ENCODE peak calls at places on chromosomes 7 and 10, in ten cellular contexts. G, Q, Y, Z, K, X, B, J, T and P are unnamed samples.

GRCh38 chr7:64849250-64849923 is 53.7 kb upstream of the ZNF273 start:
- DNase-seq in G (no peak), Q (no peak), Y (no peak), Z (peak; percentile 93), K (no peak), X (no peak), B (no peak), J (no peak), T (no peak), P (no peak)

GRCh38 chr7:132557489-132558044 is 18.7 kb downstream of the PLXNA4 start:
- DNase-seq in G (peak; percentile 17), Q (no peak), Y (no peak), Z (peak; percentile 54), K (no peak), X (no peak), B (no peak), J (peak; percentile 41), T (no peak), P (peak; percentile 39)

GRCh38 chr7:47231081-47231480 is 350.8 kb downstream of the TNS3 start:
- DNase-seq in G (no peak), Q (no peak), Y (no peak), Z (no peak), K (no peak), X (no peak), B (no peak), J (no peak), T (no peak), P (no peak)

GRCh38 chr10:404341-404740 is 269.1 kb downstream of the ZMYND11 start:
- DNase-seq in G (no peak), Q (no peak), Y (no peak), Z (no peak), K (no peak), X (no peak), B (no peak), J (peak; percentile 87), T (no peak), P (peak; percentile 29)

GRCh38 chr7:2066251-2066919 is 166.4 kb downstream of the MAD1L1 start:
- DNase-seq in G (no peak), Q (no peak), Y (no peak), Z (no peak), K (no peak), X (no peak), B (peak; percentile 1), J (no peak), T (no peak), P (no peak)

GRCh38 chr10:30185916-30186315 is 126.5 kb upstream of the JCAD start:
- DNase-seq in G (no peak), Q (no peak), Y (no peak), Z (no peak), K (no peak), X (no peak), B (no peak), J (peak; percentile 91), T (no peak), P (peak; percentile 91)

GRCh38 chr7:128833148-128833938 is 3.1 kb downstream of the FLNC start:
- DNase-seq in G (peak; percentile 64), Q (no peak), Y (no peak), Z (peak; percentile 90), K (no peak), X (peak; percentile 57), B (no peak), J (peak; percentile 91), T (no peak), P (peak; percentile 95)

GRCh38 chr10:96415150-96415895 is 56.5 kb upstream of the OPALIN start:
- DNase-seq in G (no peak), Q (no peak), Y (no peak), Z (no peak), K (no peak), X (no peak), B (no peak), J (no peak), T (no peak), P (no peak)

DNA sequence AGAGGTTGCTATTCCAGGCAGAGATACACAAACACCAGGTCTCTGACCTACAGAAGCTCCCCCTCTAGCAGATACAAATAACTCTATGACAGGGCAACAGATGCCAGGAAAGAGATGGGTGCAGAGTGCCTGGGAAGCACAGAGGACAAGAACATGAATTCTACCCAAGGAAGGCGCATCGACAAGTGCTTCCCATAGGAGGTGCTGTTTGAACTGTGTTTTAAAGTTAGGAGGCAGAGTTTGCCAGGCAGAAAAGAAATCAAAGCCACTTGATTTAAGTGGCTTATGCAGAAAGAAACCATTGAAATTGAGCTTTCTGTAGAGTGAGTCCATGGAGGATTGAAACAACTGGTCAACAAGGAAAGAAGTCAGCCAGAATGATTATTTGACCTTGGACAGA is 35.3 kb upstream of the EGR2 start:
- DNase-seq in G (peak; percentile 14), Q (no peak), Y (no peak), Z (peak; percentile 62), K (no peak), X (no peak), B (no peak), J (peak; percentile 32), T (no peak), P (no peak)
- TF ChIP-seq CTCF in G (no peak), Q (no peak), Y (peak; percentile 26), Z (peak; percentile 56), K (no peak), X (no peak), B (no peak), J (peak; percentile 30), T (no peak), P (peak; percentile 28)

DNA sequence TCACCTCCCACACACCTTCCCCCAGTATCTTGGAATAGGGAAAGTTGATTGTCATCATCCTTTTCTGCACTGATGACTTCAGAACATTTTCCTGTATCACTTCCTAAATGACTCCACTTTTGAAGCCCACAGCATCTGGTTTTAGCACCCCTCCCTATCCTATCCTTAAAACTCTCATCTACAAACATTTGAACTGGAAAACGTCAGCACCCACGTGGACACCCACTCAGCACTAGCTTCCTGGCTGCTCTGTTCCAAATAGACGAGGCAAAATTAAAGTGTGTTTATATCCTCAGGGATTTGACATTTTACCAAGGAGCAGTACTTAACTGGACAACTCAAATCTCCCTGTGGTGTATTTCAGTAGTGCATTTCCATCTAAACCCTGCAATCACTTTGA is 73.9 kb downstream of the REEP3 start:
- DNase-seq in G (no peak), Q (no peak), Y (no peak), Z (no peak), K (no peak), X (no peak), B (no peak), J (peak; percentile 16), T (no peak), P (no peak)
- TF ChIP-seq CTCF in G (no peak), Q (no peak), Y (no peak), Z (no peak), K (no peak), X (no peak), B (no peak), J (no peak), T (no peak), P (no peak)

GRCh38 chr10:77299257-77299656 is 338.4 kb downstream of the KCNMA1 start:
- DNase-seq in G (no peak), Q (no peak), Y (no peak), Z (no peak), K (no peak), X (no peak), B (no peak), J (no peak), T (no peak), P (no peak)

GRCh38 chr10:77297370-77297692 is 340.3 kb downstream of the KCNMA1 start:
- DNase-seq in G (no peak), Q (no peak), Y (no peak), Z (no peak), K (no peak), X (no peak), B (no peak), J (peak; percentile 68), T (no peak), P (peak; percentile 63)

GRCh38 chr10:77300682-77301081 is 336.9 kb downstream of the KCNMA1 start:
- DNase-seq in G (no peak), Q (no peak), Y (no peak), Z (no peak), K (no peak), X (no peak), B (no peak), J (no peak), T (no peak), P (no peak)

GRCh38 chr10:77293785-77294184 is 343.8 kb downstream of the KCNMA1 start:
- DNase-seq in G (no peak), Q (no peak), Y (no peak), Z (no peak), K (no peak), X (no peak), B (no peak), J (no peak), T (no peak), P (no peak)

DNA sequence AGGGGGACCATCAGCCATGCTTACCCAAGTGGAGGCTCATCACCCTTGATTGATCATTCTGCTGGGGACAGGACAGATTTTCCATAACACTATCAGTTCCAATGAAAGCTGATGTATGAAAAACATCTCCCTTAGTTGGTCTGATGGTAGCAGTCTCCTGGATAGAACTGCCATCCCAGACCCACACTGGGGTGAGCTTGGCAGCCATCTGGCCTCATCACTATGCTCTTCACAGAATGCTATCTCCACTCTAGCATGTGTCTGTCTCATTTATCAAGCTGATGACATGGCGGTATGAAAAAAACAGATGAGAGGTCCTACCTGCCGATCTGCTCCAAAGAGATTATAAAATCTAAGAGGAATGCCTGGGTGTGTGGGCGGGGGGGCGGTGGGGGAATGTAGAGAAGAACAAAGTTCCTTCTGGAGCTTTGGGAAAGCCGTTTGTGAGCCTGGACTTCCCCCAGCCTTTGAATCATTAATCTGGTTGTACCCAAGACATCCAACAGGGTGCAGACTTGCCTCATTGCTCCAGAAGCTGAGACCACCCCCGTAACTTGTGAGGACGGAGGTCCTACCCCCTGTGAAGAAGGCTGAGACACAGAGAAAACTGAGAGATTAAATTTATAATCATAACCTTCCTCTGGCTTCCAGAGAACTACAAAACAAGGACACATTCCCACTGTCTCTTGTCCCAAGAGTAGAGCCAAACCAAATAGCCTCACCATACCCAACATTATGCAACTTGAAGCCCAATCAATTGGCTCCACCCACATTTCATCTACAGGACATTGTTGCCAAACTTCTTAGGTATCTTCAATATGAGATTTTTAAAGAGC is 340.9 kb downstream of the KCNMA1 start:
- DNase-seq in G (no peak), Q (no peak), Y (no peak), Z (no peak), K (no peak), X (no peak), B (no peak), J (no peak), T (no peak), P (no peak)
- TF ChIP-seq CTCF in G (no peak), Q (no peak), Y (peak; percentile 28), Z (no peak), K (peak; percentile 39), X (no peak), B (no peak), J (no peak), T (no peak), P (no peak)

GRCh38 chr7:24894670-24895221 is 85.2 kb downstream of the OSBPL3 start:
- DNase-seq in G (no peak), Q (no peak), Y (no peak), Z (no peak), K (no peak), X (no peak), B (no peak), J (no peak), T (no peak), P (no peak)

GRCh38 chr7:24899905-24900304 is 80.1 kb downstream of the OSBPL3 start:
- DNase-seq in G (no peak), Q (no peak), Y (no peak), Z (no peak), K (no peak), X (no peak), B (no peak), J (no peak), T (no peak), P (no peak)

GRCh38 chr7:24898691-24899090 is 81.3 kb downstream of the OSBPL3 start:
- DNase-seq in G (no peak), Q (no peak), Y (no peak), Z (no peak), K (no peak), X (no peak), B (no peak), J (no peak), T (no peak), P (peak; percentile 59)

GRCh38 chr7:24891173-24891787 is 88.7 kb downstream of the OSBPL3 start:
- DNase-seq in G (no peak), Q (no peak), Y (no peak), Z (no peak), K (no peak), X (no peak), B (no peak), J (no peak), T (no peak), P (no peak)

DNA sequence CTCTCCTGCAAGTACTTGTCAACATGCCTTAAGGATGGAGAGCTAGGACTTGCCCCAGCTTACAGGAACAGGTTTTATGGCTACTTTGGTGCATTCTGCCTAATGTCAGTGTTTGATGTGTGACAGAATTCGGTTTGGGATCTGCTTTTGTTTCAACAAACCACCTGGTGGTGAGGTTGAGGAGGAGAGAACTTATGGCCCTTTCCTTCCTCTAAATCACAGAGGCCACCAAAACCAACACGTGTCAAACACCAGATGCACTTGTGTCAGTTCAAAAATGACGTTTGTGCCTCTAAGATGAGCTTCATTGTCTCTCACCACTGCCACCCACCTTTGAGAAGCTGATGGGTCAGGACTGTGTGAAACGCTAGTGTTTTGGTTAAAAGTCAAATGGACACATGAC is 83.9 kb downstream of the OSBPL3 start:
- DNase-seq in G (no peak), Q (no peak), Y (no peak), Z (no peak), K (no peak), X (no peak), B (no peak), J (no peak), T (no peak), P (no peak)
- TF ChIP-seq CTCF in G (no peak), Q (no peak), Y (no peak), Z (no peak), K (no peak), X (no peak), B (no peak), J (no peak), T (no peak), P (no peak)